ENCODE peak calls at places on chromosomes 3 and 15, in seven cellular contexts. M, V, T, F, C, Q and X are unnamed samples.

GRCh38 chr3:46461971-46462910 is 2.5 kb downstream of the LTF start:
- DNase-seq in C (peak), Q (no peak), F (no peak), V (no peak), T (no peak), M (no peak), X (no peak)

GRCh38 chr3:189862385-189863023 is 231.3 kb downstream of the TP63 start:
- DNase-seq in Q (no peak), V (no peak), C (no peak), T (no peak), F (peak), M (no peak), X (no peak)

GRCh38 chr3:197103766-197104165 is 74.1 kb upstream of the MELTF start:
- DNase-seq in F (no peak), T (no peak), M (no peak), C (no peak), Q (no peak), V (no peak), X (no peak)

GRCh38 chr15:62291262-62291661 is 126.2 kb upstream of the C2CD4B start:
- DNase-seq in M (no peak), T (no peak), F (no peak), Q (no peak), V (no peak), C (no peak), X (peak)

GRCh38 chr15:83209333-83209732 is 1.7 kb upstream of the HDGFL3 start:
- DNase-seq in V (no peak), M (no peak), T (peak), C (no peak), F (no peak), Q (no peak), X (no peak)

GRCh38 chr15:33107950-33108349 is 86.6 kb downstream of the FMN1 start:
- DNase-seq in T (no peak), M (no peak), C (no peak), Q (no peak), V (no peak), F (peak), X (no peak)

GRCh38 chr15:78671626-78672211 is 30.7 kb upstream of the CHRNB4 start:
- DNase-seq in V (no peak), Q (no peak), T (peak), M (no peak), F (no peak), C (no peak), X (peak)

GRCh38 chr15:35141743-35142356 is 56.8 kb upstream of the NANOGP8 start:
- DNase-seq in Q (no peak), V (no peak), C (no peak), T (no peak), F (peak), M (no peak), X (peak)

GRCh38 chr3:107664614-107665013 is 141.9 kb downstream of the BBX start:
- DNase-seq in F (no peak), C (no peak), Q (no peak), V (no peak), T (peak), M (no peak), X (no peak)

GRCh38 chr3:107662109-107662477 is 139.3 kb downstream of the BBX start:
- DNase-seq in Q (no peak), F (peak), T (no peak), C (no peak), M (no peak), V (no peak), X (no peak)

GRCh38 chr3:107663266-107663665 is 140.5 kb downstream of the BBX start:
- DNase-seq in C (no peak), Q (no peak), M (no peak), F (no peak), T (no peak), V (no peak), X (no peak)

GRCh38 chr3:107661447-107662108 is 138.8 kb downstream of the BBX start:
- DNase-seq in V (no peak), F (no peak), T (no peak), C (no peak), M (no peak), Q (no peak), X (no peak)

GRCh38 chr3:107662586-107662985 is 139.8 kb downstream of the BBX start:
- DNase-seq in F (no peak), V (no peak), C (no peak), M (no peak), Q (no peak), T (no peak), X (no peak)
- H3K4me3 ChIP-seq in F (peak), V (no peak), C (peak), M (peak), Q (no peak), T (no peak), X (no peak)

GRCh38 chr3:194908972-194909371 is 223.3 kb downstream of the FAM43A start:
- DNase-seq in M (no peak), T (no peak), F (no peak), Q (no peak), V (peak), C (no peak), X (no peak)
- TF ChIP-seq CTCF in M (no peak), T (no peak), F (no peak), Q (no peak), V (no peak), C (no peak), X (no peak)

DNA sequence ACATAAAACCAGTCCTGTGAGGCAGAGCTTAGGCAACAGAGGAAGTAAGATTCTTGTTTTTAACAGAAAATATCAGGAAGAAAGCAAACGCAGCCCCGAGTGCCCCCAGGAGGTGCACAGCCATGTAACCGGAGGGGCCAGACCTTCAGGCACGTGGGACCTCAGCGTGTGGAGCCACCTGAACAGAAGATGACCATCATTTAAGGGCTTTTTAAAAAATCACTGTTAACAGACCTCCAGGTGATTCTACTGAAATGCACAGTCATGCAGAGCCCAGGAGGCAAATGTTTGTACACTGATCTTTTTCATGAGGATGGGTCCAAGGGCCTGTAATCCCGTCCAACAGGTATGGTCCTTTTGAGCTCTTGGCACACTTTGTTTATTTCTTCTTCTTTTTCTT is 38.8 kb downstream of the SPG21 start:
- DNase-seq in V (no peak), C (no peak), M (no peak), Q (no peak), T (no peak), F (no peak), X (no peak)
- H3K4me3 ChIP-seq in V (no peak), C (no peak), M (no peak), Q (no peak), T (no peak), F (no peak), X (no peak)

GRCh38 chr3:33377489-33377888 is 62.7 kb downstream of the UBP1 start:
- DNase-seq in C (no peak), M (no peak), F (no peak), T (no peak), V (no peak), Q (no peak), X (no peak)
- TF ChIP-seq CTCF in C (no peak), M (no peak), F (no peak), T (no peak), V (no peak), Q (no peak), X (no peak)

GRCh38 chr3:185714085-185714484 is 110.8 kb downstream of the IGF2BP2 start:
- DNase-seq in M (no peak), F (no peak), V (no peak), Q (no peak), C (no peak), T (no peak), X (no peak)

GRCh38 chr3:185715091-185715490 is 109.8 kb downstream of the IGF2BP2 start:
- DNase-seq in V (no peak), T (peak), Q (no peak), F (peak), M (no peak), C (no peak), X (no peak)

GRCh38 chr3:185712337-185712736 is 112.5 kb downstream of the IGF2BP2 start:
- DNase-seq in F (no peak), V (no peak), Q (no peak), M (no peak), T (no peak), C (no peak), X (no peak)

GRCh38 chr3:185711255-185711870 is 113.5 kb downstream of the IGF2BP2 start:
- DNase-seq in C (no peak), Q (no peak), V (no peak), T (no peak), M (no peak), F (peak), X (no peak)

GRCh38 chr3:185713015-185713414 is 111.8 kb downstream of the IGF2BP2 start:
- DNase-seq in F (no peak), C (no peak), T (no peak), M (no peak), V (no peak), Q (no peak), X (no peak)
- H3K4me3 ChIP-seq in F (no peak), C (no peak), T (no peak), M (no peak), V (no peak), Q (no peak), X (no peak)

DNA sequence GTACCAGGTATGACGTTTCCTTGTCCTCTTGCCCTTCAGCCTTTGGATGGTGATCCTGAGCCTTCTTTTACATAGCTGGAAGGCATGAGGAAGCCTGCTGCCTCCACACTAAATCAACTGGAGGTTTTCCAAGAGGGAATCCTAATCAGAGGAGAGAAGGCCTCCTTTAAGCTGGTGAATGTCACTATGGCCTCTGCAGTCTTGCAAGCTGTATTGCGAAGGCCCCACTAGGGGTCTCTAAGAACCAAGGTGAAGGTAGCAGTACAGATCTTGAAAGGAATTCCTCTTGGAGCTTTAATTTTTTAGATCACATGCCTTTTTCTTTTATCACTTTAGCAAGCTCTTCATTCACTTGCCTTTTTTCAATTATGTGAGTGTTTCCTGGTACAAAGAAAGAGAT is 119.2 kb downstream of the GHSR start:
- DNase-seq in Q (no peak), C (no peak), V (no peak), T (peak), M (no peak), F (no peak), X (no peak)
- TF ChIP-seq CTCF in Q (no peak), C (no peak), V (no peak), T (peak), M (no peak), F (no peak), X (peak)

GRCh38 chr15:77631790-77632551 is 741 bp downstream of the LINGO1 start:
- DNase-seq in C (no peak), V (no peak), T (peak), Q (no peak), F (no peak), M (no peak), X (no peak)

GRCh38 chr15:77634266-77634962 is 1.7 kb upstream of the LINGO1 start:
- DNase-seq in M (peak), V (peak), C (no peak), T (peak), Q (no peak), F (peak), X (no peak)

GRCh38 chr15:77633134-77633912 is 611 bp upstream of the LINGO1 start:
- DNase-seq in V (peak), Q (peak), T (peak), C (peak), M (peak), F (peak), X (peak)

GRCh38 chr15:77632760-77633133 is at the start of gene LINGO1:
- DNase-seq in C (no peak), Q (no peak), V (no peak), M (no peak), T (peak), F (peak), X (no peak)

DNA sequence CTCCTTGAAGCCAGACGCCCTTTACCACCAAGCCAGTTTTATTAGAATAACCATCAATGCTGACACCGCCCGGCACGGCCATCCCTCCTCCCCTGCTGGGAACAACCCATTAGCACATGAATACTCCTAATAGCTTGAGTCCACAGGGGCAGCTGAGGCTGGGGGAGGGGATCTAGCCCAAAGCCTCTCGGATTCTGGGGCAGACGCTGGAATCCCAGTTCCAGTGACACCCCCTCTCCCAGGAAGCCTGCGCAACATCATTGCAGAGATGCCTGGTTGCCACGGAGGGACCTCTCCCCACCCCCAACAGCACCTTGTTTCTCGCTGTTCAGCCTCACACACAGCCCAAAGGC is 1.2 kb upstream of the LINGO1 start:
- DNase-seq in F (no peak), Q (no peak), C (no peak), M (no peak), T (peak), V (peak), X (no peak)
- H3K4me3 ChIP-seq in F (no peak), Q (peak), C (peak), M (no peak), T (peak), V (no peak), X (no peak)